ENCODE peak calls at places on chromosomes 5 and 9, in seven cellular contexts. One of them, this sample, is unnamed.

GRCh38 chr5:81534481-81534840 is 140.5 kb upstream of the ACOT12 start:
- DNase-seq in uterus: no peak
- DNase-seq in spleen: no peak
- DNase-seq in gastrocnemius medialis: no peak
- DNase-seq in heart left ventricle: no peak
- DNase-seq in transverse colon: no peak
- DNase-seq in H54: no peak
- DNase-seq in this sample: no peak

GRCh38 chr5:80466669-80467485 is 21.0 kb upstream of the FAM151B start:
- DNase-seq in heart left ventricle: no peak
- DNase-seq in H54: no peak
- DNase-seq in spleen: no peak
- DNase-seq in uterus: no peak
- DNase-seq in transverse colon: no peak
- DNase-seq in gastrocnemius medialis: no peak
- DNase-seq in this sample: no peak

GRCh38 chr5:66720776-66721175 is 124.6 kb downstream of the MAST4 start:
- DNase-seq in uterus: no peak
- DNase-seq in transverse colon: no peak
- DNase-seq in gastrocnemius medialis: no peak
- DNase-seq in spleen: no peak
- DNase-seq in H54: no peak
- DNase-seq in heart left ventricle: no peak
- DNase-seq in this sample: no peak

GRCh38 chr5:35274839-35275509 is 44.7 kb upstream of the PRLR start:
- DNase-seq in uterus: no peak
- DNase-seq in transverse colon: no peak
- DNase-seq in gastrocnemius medialis: no peak
- DNase-seq in spleen: no peak
- DNase-seq in H54: no peak
- DNase-seq in heart left ventricle: no peak
- DNase-seq in this sample: no peak

GRCh38 chr5:113378960-113379541 is 55.7 kb downstream of the TSSK1B start:
- DNase-seq in transverse colon: peak
- DNase-seq in heart left ventricle: peak
- DNase-seq in spleen: no peak
- DNase-seq in uterus: peak
- DNase-seq in gastrocnemius medialis: peak
- DNase-seq in H54: peak
- DNase-seq in this sample: no peak

GRCh38 chr9:93187047-93187446 is 3.1 kb downstream of the WNK2 start:
- DNase-seq in uterus: no peak
- DNase-seq in spleen: no peak
- DNase-seq in H54: no peak
- DNase-seq in transverse colon: no peak
- DNase-seq in gastrocnemius medialis: no peak
- DNase-seq in heart left ventricle: peak
- DNase-seq in this sample: no peak

GRCh38 chr5:15463231-15463630 is 36.7 kb upstream of the FBXL7 start:
- DNase-seq in heart left ventricle: no peak
- DNase-seq in uterus: no peak
- DNase-seq in spleen: no peak
- DNase-seq in H54: no peak
- DNase-seq in gastrocnemius medialis: no peak
- DNase-seq in transverse colon: no peak
- DNase-seq in this sample: no peak

GRCh38 chr5:99025298-99026045 is 96.7 kb upstream of the CHD1 start:
- DNase-seq in H54: no peak
- DNase-seq in transverse colon: peak
- DNase-seq in heart left ventricle: no peak
- DNase-seq in spleen: no peak
- DNase-seq in uterus: no peak
- DNase-seq in gastrocnemius medialis: no peak
- DNase-seq in this sample: no peak

GRCh38 chr5:105849701-105850100 is 1821.0 kb downstream of the EFNA5 start:
- DNase-seq in H54: no peak
- DNase-seq in gastrocnemius medialis: no peak
- DNase-seq in heart left ventricle: no peak
- DNase-seq in transverse colon: no peak
- DNase-seq in spleen: no peak
- DNase-seq in uterus: no peak
- DNase-seq in this sample: no peak

GRCh38 chr9:128114326-128115186 is 13.0 kb downstream of the PTGES2 start:
- DNase-seq in gastrocnemius medialis: no peak
- DNase-seq in spleen: peak
- DNase-seq in heart left ventricle: peak
- DNase-seq in uterus: peak
- DNase-seq in H54: no peak
- DNase-seq in transverse colon: peak
- DNase-seq in this sample: peak

GRCh38 chr5:20335978-20336377 is 348.0 kb upstream of the CDH18 start:
- DNase-seq in transverse colon: no peak
- DNase-seq in H54: no peak
- DNase-seq in spleen: no peak
- DNase-seq in gastrocnemius medialis: no peak
- DNase-seq in uterus: no peak
- DNase-seq in heart left ventricle: no peak
- DNase-seq in this sample: no peak

GRCh38 chr5:142816577-142816976 is 46.4 kb downstream of the ARHGAP26 start:
- DNase-seq in heart left ventricle: peak
- DNase-seq in transverse colon: peak
- DNase-seq in gastrocnemius medialis: no peak
- DNase-seq in uterus: no peak
- DNase-seq in H54: no peak
- DNase-seq in spleen: no peak
- DNase-seq in this sample: peak

GRCh38 chr5:40754381-40755092 is 1.2 kb downstream of the TTC33 start:
- DNase-seq in transverse colon: no peak
- DNase-seq in spleen: no peak
- DNase-seq in uterus: no peak
- DNase-seq in gastrocnemius medialis: no peak
- DNase-seq in H54: no peak
- DNase-seq in heart left ventricle: no peak
- DNase-seq in this sample: no peak

GRCh38 chr9:133135193-133135745 is 14.2 kb upstream of the RALGDS start:
- DNase-seq in gastrocnemius medialis: peak
- DNase-seq in heart left ventricle: peak
- DNase-seq in uterus: peak
- DNase-seq in spleen: no peak
- DNase-seq in H54: peak
- DNase-seq in transverse colon: peak
- DNase-seq in this sample: peak

GRCh38 chr9:69658987-69659677 is 13.0 kb downstream of the APBA1 start:
- DNase-seq in gastrocnemius medialis: no peak
- DNase-seq in H54: no peak
- DNase-seq in heart left ventricle: no peak
- DNase-seq in transverse colon: no peak
- DNase-seq in spleen: no peak
- DNase-seq in uterus: no peak
- DNase-seq in this sample: no peak

GRCh38 chr5:168291961-168292782 is 727 bp downstream of the WWC1 start:
- DNase-seq in spleen: peak
- DNase-seq in gastrocnemius medialis: no peak
- DNase-seq in heart left ventricle: no peak
- DNase-seq in uterus: no peak
- DNase-seq in transverse colon: peak
- DNase-seq in H54: no peak
- DNase-seq in this sample: peak

GRCh38 chr5:73940747-73941146 is 314.8 kb downstream of the ARHGEF28 start:
- DNase-seq in spleen: no peak
- DNase-seq in transverse colon: no peak
- DNase-seq in uterus: no peak
- DNase-seq in gastrocnemius medialis: no peak
- DNase-seq in H54: no peak
- DNase-seq in heart left ventricle: no peak
- DNase-seq in this sample: no peak

GRCh38 chr5:73945505-73945904 is 319.5 kb downstream of the ARHGEF28 start:
- DNase-seq in H54: no peak
- DNase-seq in heart left ventricle: no peak
- DNase-seq in uterus: no peak
- DNase-seq in gastrocnemius medialis: no peak
- DNase-seq in transverse colon: no peak
- DNase-seq in spleen: no peak
- DNase-seq in this sample: no peak

GRCh38 chr5:73943375-73943774 is 317.4 kb downstream of the ARHGEF28 start:
- DNase-seq in spleen: no peak
- DNase-seq in transverse colon: no peak
- DNase-seq in H54: no peak
- DNase-seq in gastrocnemius medialis: no peak
- DNase-seq in uterus: no peak
- DNase-seq in heart left ventricle: no peak
- DNase-seq in this sample: no peak

GRCh38 chr5:73944581-73944980 is 318.6 kb downstream of the ARHGEF28 start:
- DNase-seq in heart left ventricle: no peak
- DNase-seq in spleen: no peak
- DNase-seq in gastrocnemius medialis: no peak
- DNase-seq in transverse colon: no peak
- DNase-seq in H54: no peak
- DNase-seq in uterus: no peak
- DNase-seq in this sample: no peak

GRCh38 chr5:73942783-73943182 is 316.8 kb downstream of the ARHGEF28 start:
- DNase-seq in H54: no peak
- DNase-seq in spleen: no peak
- DNase-seq in uterus: no peak
- DNase-seq in transverse colon: no peak
- DNase-seq in gastrocnemius medialis: no peak
- DNase-seq in heart left ventricle: no peak
- DNase-seq in this sample: no peak
- TF ChIP-seq POLR2A in H54: no peak
- TF ChIP-seq POLR2A in spleen: no peak
- TF ChIP-seq POLR2A in uterus: no peak
- TF ChIP-seq POLR2A in transverse colon: no peak
- TF ChIP-seq POLR2A in gastrocnemius medialis: no peak
- TF ChIP-seq POLR2A in heart left ventricle: no peak
- TF ChIP-seq POLR2A in this sample: no peak

GRCh38 chr5:11892832-11893231 is 11.4 kb downstream of the CTNND2 start:
- DNase-seq in gastrocnemius medialis: no peak
- DNase-seq in uterus: no peak
- DNase-seq in transverse colon: no peak
- DNase-seq in heart left ventricle: no peak
- DNase-seq in spleen: no peak
- DNase-seq in H54: no peak
- DNase-seq in this sample: no peak

GRCh38 chr5:11897831-11898230 is 6.4 kb downstream of the CTNND2 start:
- DNase-seq in gastrocnemius medialis: no peak
- DNase-seq in uterus: no peak
- DNase-seq in H54: no peak
- DNase-seq in heart left ventricle: no peak
- DNase-seq in spleen: no peak
- DNase-seq in transverse colon: no peak
- DNase-seq in this sample: no peak

GRCh38 chr5:11890777-11891176 is 13.5 kb downstream of the CTNND2 start:
- DNase-seq in H54: no peak
- DNase-seq in spleen: no peak
- DNase-seq in uterus: no peak
- DNase-seq in heart left ventricle: no peak
- DNase-seq in gastrocnemius medialis: no peak
- DNase-seq in transverse colon: no peak
- DNase-seq in this sample: no peak

GRCh38 chr5:11894992-11895391 is 9.3 kb downstream of the CTNND2 start:
- DNase-seq in transverse colon: no peak
- DNase-seq in heart left ventricle: no peak
- DNase-seq in uterus: no peak
- DNase-seq in H54: no peak
- DNase-seq in spleen: no peak
- DNase-seq in gastrocnemius medialis: no peak
- DNase-seq in this sample: no peak
- TF ChIP-seq POLR2A in transverse colon: no peak
- TF ChIP-seq POLR2A in heart left ventricle: no peak
- TF ChIP-seq POLR2A in uterus: no peak
- TF ChIP-seq POLR2A in H54: no peak
- TF ChIP-seq POLR2A in spleen: no peak
- TF ChIP-seq POLR2A in gastrocnemius medialis: no peak
- TF ChIP-seq POLR2A in this sample: no peak

DNA sequence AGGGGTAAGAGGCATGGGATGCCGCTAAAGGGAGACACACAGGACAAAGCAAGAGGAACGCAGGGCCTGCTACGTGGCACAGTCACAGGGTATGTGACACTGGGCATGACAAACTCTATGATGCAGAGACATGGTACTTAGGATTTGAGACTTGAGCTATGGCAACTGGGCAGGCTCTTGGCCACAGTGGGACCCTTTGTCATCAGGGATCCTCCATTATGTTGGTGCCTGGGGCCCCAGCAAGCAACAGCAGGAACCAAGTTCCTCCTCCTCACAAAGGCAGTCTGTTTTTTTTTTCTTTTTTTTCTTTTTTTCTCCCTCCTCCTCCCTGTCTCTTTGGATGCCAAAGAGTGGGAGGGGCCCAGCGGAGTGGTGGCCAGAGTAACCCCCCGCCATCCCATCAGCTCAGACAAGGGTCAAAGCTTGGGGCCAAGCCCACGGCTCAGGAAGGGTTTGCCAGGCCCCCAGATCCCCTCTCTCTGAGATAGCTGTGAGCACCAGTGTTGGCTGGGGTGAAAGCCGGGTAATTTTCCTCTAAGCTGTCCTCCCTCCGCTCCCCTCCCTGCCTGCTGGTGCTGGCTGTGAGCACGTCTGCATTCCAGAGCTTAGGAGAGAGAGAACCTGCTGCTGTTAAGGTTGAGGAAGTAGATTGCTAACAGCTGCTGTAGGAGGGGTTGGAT is 21.1 kb downstream of the GSN start:
- DNase-seq in uterus: peak
- DNase-seq in H54: no peak
- DNase-seq in transverse colon: peak
- DNase-seq in spleen: peak
- DNase-seq in heart left ventricle: peak
- DNase-seq in gastrocnemius medialis: peak
- DNase-seq in this sample: no peak
- TF ChIP-seq POLR2A in uterus: peak
- TF ChIP-seq POLR2A in H54: no peak
- TF ChIP-seq POLR2A in transverse colon: peak
- TF ChIP-seq POLR2A in spleen: no peak
- TF ChIP-seq POLR2A in heart left ventricle: no peak
- TF ChIP-seq POLR2A in gastrocnemius medialis: peak
- TF ChIP-seq POLR2A in this sample: no peak

GRCh38 chr9:122396622-122397148 is 25.9 kb downstream of the PTGS1 start:
- DNase-seq in H54: no peak
- DNase-seq in gastrocnemius medialis: no peak
- DNase-seq in uterus: no peak
- DNase-seq in spleen: no peak
- DNase-seq in transverse colon: no peak
- DNase-seq in heart left ventricle: no peak
- DNase-seq in this sample: no peak

GRCh38 chr9:122394265-122395242 is 23.7 kb downstream of the PTGS1 start:
- DNase-seq in spleen: no peak
- DNase-seq in heart left ventricle: peak
- DNase-seq in H54: no peak
- DNase-seq in uterus: no peak
- DNase-seq in gastrocnemius medialis: peak
- DNase-seq in transverse colon: peak
- DNase-seq in this sample: no peak

GRCh38 chr9:122393284-122393983 is 22.6 kb downstream of the PTGS1 start:
- DNase-seq in heart left ventricle: no peak
- DNase-seq in H54: no peak
- DNase-seq in gastrocnemius medialis: no peak
- DNase-seq in transverse colon: no peak
- DNase-seq in spleen: no peak
- DNase-seq in uterus: no peak
- DNase-seq in this sample: no peak

GRCh38 chr9:122398371-122398924 is 27.6 kb downstream of the PTGS1 start:
- DNase-seq in transverse colon: no peak
- DNase-seq in heart left ventricle: no peak
- DNase-seq in gastrocnemius medialis: no peak
- DNase-seq in uterus: no peak
- DNase-seq in H54: no peak
- DNase-seq in spleen: no peak
- DNase-seq in this sample: no peak

GRCh38 chr9:122397749-122398148 is 26.9 kb downstream of the PTGS1 start:
- DNase-seq in heart left ventricle: no peak
- DNase-seq in uterus: no peak
- DNase-seq in gastrocnemius medialis: no peak
- DNase-seq in H54: no peak
- DNase-seq in spleen: no peak
- DNase-seq in transverse colon: no peak
- DNase-seq in this sample: no peak
- TF ChIP-seq POLR2A in heart left ventricle: no peak
- TF ChIP-seq POLR2A in uterus: no peak
- TF ChIP-seq POLR2A in gastrocnemius medialis: no peak
- TF ChIP-seq POLR2A in H54: no peak
- TF ChIP-seq POLR2A in spleen: no peak
- TF ChIP-seq POLR2A in transverse colon: no peak
- TF ChIP-seq POLR2A in this sample: no peak

This sample was measured in Peyer's patch.